ENCODE peak calls at places on chromosomes 1 and 21, in four cellular contexts. X is mesenchymal stem cell, P is H1, K is H9. J is an unnamed sample. For H3K4me1, the result is how much of the 10 kb centered on the place peaks cover.

GRCh38 chr1:175317309-175317708 is 124.7 kb upstream of the KIAA0040 start:
- DNase-seq in X (no peak), P (no peak), K (peak), J (no peak)

GRCh38 chr1:195394567-195394966 is 1213.7 kb downstream of the KCNT2 start:
- DNase-seq in X (no peak), P (no peak), K (no peak), J (no peak)

GRCh38 chr21:44547656-44548331 is 3.5 kb downstream of the KRTAP10-2 start:
- DNase-seq in X (no peak), P (no peak), K (no peak), J (no peak)

GRCh38 chr1:110771245-110772022 is 96.7 kb upstream of the KCNA3 start:
- DNase-seq in X (no peak), P (no peak), K (no peak), J (no peak)

GRCh38 chr1:19738106-19738505 is 61.6 kb downstream of the TMCO4 start:
- DNase-seq in X (no peak), P (no peak), K (no peak), J (no peak)

GRCh38 chr1:152533327-152533938 is 19.2 kb downstream of the CRCT1 start:
- DNase-seq in X (no peak), P (no peak), K (no peak), J (peak)

GRCh38 chr1:91684599-91685196 is 184.0 kb downstream of the CDC7 start:
- DNase-seq in X (peak), P (no peak), K (no peak), J (no peak)

GRCh38 chr1:53944469-53945182 is 873 bp downstream of the IFT25 start:
- DNase-seq in X (peak), P (no peak), K (peak), J (no peak)

GRCh38 chr21:33112151-33112550 is 42.2 kb downstream of the OLIG1 start:
- DNase-seq in X (no peak), P (no peak), K (no peak), J (no peak)

GRCh38 chr1:6536291-6536690 is 18.0 kb downstream of the NOL9 start:
- DNase-seq in X (no peak), P (no peak), K (no peak), J (no peak)

GRCh38 chr1:226409392-226409791 is 1.5 kb upstream of the PARP1 start:
- DNase-seq in X (no peak), P (no peak), K (no peak), J (no peak)

GRCh38 chr1:113322439-113322838 is 67.9 kb upstream of the MAGI3 start:
- DNase-seq in X (no peak), P (no peak), K (no peak), J (no peak)

GRCh38 chr1:178126261-178126660 is 32.4 kb downstream of the RASAL2 start:
- DNase-seq in X (no peak), P (no peak), K (no peak), J (no peak)

GRCh38 chr1:244447552-244447951 is 4.2 kb downstream of the ADSS2 start:
- DNase-seq in X (no peak), P (no peak), K (no peak), J (no peak)

GRCh38 chr1:36487906-36488305 is 5.2 kb upstream of the CSF3R start:
- DNase-seq in X (no peak), P (no peak), K (no peak), J (no peak)

GRCh38 chr1:223029985-223030769 is 112.9 kb downstream of the TLR5 start:
- DNase-seq in X (no peak), P (no peak), K (peak), J (no peak)

GRCh38 chr1:59366352-59366751 is 69.5 kb downstream of the FGGY start:
- DNase-seq in X (no peak), P (no peak), K (no peak), J (no peak)

GRCh38 chr1:64470670-64471217 is 815 bp downstream of the CACHD1 start:
- DNase-seq in X (peak), P (no peak), K (peak), J (no peak)

GRCh38 chr1:3911981-3912808 is 12.1 kb upstream of the C1orf174 start:
- DNase-seq in X (no peak), P (no peak), K (no peak), J (no peak)

GRCh38 chr1:244324176-244324883 is 127.4 kb downstream of the ADSS2 start:
- DNase-seq in X (no peak), P (no peak), K (peak), J (no peak)

GRCh38 chr1:163872067-163872466 is 550.3 kb downstream of the NUF2 start:
- DNase-seq in X (no peak), P (no peak), K (no peak), J (no peak)

GRCh38 chr1:57279909-57280666 is 143.8 kb downstream of the DAB1 start:
- DNase-seq in X (no peak), P (no peak), K (no peak), J (no peak)

GRCh38 chr1:198937231-198938031 is 298.6 kb downstream of the PTPRC start:
- DNase-seq in X (peak), P (no peak), K (no peak), J (no peak)

GRCh38 chr1:202002447-202002846 is 7.9 kb upstream of the ELF3 start:
- DNase-seq in X (no peak), P (no peak), K (no peak), J (no peak)

GRCh38 chr1:25807480-25808390 is 7.7 kb downstream of the SELENON start:
- DNase-seq in X (no peak), P (no peak), K (no peak), J (no peak)

GRCh38 chr1:189620471-189620870 is 857.2 kb downstream of the BRINP3 start:
- DNase-seq in X (no peak), P (no peak), K (no peak), J (no peak)

GRCh38 chr21:23743821-23744220 is 1863.5 kb downstream of the MRPL39 start:
- DNase-seq in X (no peak), P (no peak), K (no peak), J (no peak)

GRCh38 chr1:218811497-218811896 is 362.2 kb upstream of the LYPLAL1 start:
- DNase-seq in X (no peak), P (no peak), K (no peak), J (no peak)

GRCh38 chr1:84289169-84289785 is 12.2 kb upstream of the SAMD13 start:
- DNase-seq in X (no peak), P (no peak), K (no peak), J (no peak)

GRCh38 chr1:47951026-47951425 is 46.2 kb downstream of the TRABD2B start:
- DNase-seq in X (no peak), P (no peak), K (no peak), J (no peak)

GRCh38 chr1:182215797-182216196 is 154.3 kb upstream of the ZNF648 start:
- DNase-seq in X (no peak), P (no peak), K (no peak), J (no peak)

GRCh38 chr1:163844393-163844948 is 522.7 kb downstream of the NUF2 start:
- DNase-seq in X (peak), P (no peak), K (no peak), J (no peak)

GRCh38 chr1:12314328-12314903 is 84.6 kb downstream of the VPS13D start:
- DNase-seq in X (peak), P (no peak), K (no peak), J (no peak)

GRCh38 chr1:59972216-59972924 is 45.8 kb upstream of the CYP2J2 start:
- DNase-seq in X (no peak), P (no peak), K (no peak), J (no peak)

GRCh38 chr1:25217598-25218232 is 14.6 kb downstream of the SYF2 start:
- DNase-seq in X (no peak), P (no peak), K (no peak), J (no peak)

GRCh38 chr1:14689996-14690614 is 91.6 kb downstream of the KAZN start:
- DNase-seq in X (no peak), P (no peak), K (no peak), J (no peak)

DNA sequence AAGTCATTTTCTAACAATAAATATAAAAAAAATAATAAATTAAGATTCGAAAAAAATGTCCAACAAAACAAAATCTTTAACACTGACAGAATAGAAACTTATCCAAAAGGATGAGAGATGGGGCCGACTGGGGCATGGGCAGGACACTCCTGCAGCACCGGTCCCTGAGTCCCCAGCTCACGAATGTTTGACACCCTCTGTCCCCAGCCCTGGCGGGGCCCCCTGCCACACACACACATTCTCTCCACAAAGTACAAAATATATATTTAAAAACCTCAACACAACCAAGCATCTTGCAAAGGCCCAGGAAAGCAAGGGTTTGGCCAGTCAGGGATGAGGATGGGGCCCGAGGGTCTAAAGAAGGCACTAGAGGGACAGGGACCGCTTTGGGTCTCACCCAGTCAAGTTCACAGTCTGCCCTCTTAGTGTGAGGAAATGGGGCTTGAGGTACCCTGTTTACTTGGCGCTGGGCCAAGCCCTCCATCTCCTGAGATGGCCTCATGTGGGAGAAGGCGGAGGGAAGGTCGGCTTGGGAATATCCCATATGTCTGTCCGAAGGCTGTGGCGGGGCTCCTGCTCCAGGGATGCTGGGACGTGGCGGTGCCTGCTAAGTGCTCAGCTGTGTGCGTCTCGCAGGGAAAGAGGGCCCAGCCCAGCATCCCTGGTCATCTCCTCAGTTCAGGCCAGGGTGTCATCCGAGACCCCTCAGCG is 31.3 kb downstream of the EPHA2 start:
- DNase-seq in X (no peak), P (no peak), K (peak), J (no peak)
- H3K18ac ChIP-seq in X (no peak), P (no peak), K (no peak), J (peak)

GRCh38 chr1:9902060-9902452 is 8.0 kb downstream of the CTNNBIP1 start:
- DNase-seq in X (no peak), P (no peak), K (no peak), J (no peak)

GRCh38 chr1:9903801-9904527 is 6.1 kb downstream of the CTNNBIP1 start:
- DNase-seq in X (no peak), P (no peak), K (no peak), J (no peak)

GRCh38 chr1:9904571-9904970 is 5.5 kb downstream of the CTNNBIP1 start:
- DNase-seq in X (peak), P (no peak), K (no peak), J (no peak)

GRCh38 chr1:9901148-9902059 is 8.7 kb downstream of the CTNNBIP1 start:
- DNase-seq in X (no peak), P (no peak), K (no peak), J (no peak)

GRCh38 chr1:9900142-9901043 is 9.7 kb downstream of the CTNNBIP1 start:
- DNase-seq in X (no peak), P (no peak), K (no peak), J (no peak)
- H3K9ac ChIP-seq in X (no peak), P (no peak), K (no peak), J (no peak)

DNA sequence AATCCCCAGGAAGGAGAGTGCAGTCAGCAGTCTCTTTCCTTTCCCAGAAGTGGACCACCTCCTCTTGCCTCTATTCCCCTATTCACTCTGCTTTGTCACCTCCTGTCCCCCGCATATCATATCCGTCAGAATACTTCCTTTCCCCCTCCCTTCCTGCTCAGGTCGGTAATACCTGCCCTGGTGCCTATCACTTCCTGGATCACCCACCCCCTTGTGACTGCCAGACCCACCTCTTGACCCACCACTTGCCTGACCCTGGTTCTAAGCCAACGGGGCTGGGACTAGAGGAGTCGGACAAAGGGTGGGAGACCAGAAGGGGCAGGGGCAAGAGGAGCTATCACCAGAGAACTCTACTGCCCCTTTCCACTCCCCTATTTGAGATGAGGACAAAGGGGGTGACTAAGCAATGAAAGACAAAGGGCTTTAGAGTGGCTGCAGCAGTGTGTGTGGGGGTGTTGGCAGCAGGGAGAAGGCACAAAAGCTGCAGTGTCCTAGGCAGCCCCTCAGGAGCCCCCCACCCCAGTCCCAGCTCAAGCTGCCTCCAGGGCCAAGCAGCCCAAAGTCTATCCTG is 1.7 kb upstream of the ADAMTS4 start:
- DNase-seq in X (no peak), P (no peak), K (peak), J (no peak)
- H3K4me1 ChIP-seq in X (under half), P (under half), K (under half), J (half or more)

DNA sequence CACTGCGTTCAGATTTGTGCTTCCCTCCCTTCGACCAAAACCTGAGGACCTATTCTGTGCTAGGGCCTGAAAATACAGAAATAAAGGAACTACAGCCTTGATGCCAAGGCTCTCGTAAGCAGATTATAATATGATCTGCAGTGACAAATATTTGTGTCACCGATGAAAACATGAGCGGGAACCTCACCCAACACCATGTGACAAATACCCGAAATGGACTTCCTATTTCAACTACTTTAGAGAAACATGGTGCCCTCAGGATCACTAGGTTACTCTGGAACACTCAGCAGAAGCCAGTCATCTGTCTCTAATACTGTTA is 517 bp upstream of the VAMP3 start:
- DNase-seq in X (no peak), P (no peak), K (no peak), J (no peak)
- H3K18ac ChIP-seq in X (peak), P (no peak), K (no peak), J (peak)

GRCh38 chr1:156643266-156644092 is 1.6 kb downstream of the BCAN start:
- DNase-seq in X (no peak), P (no peak), K (no peak), J (no peak)

GRCh38 chr1:156640842-156641706 is 843 bp upstream of the BCAN start:
- DNase-seq in X (no peak), P (no peak), K (no peak), J (no peak)

GRCh38 chr1:156641761-156642264 is at the start of gene BCAN:
- DNase-seq in X (peak), P (no peak), K (peak), J (no peak)

GRCh38 chr1:156644146-156644545 is 2.2 kb downstream of the BCAN start:
- DNase-seq in X (no peak), P (no peak), K (no peak), J (no peak)

GRCh38 chr1:156642265-156643185 is 608 bp downstream of the BCAN start:
- DNase-seq in X (no peak), P (no peak), K (peak), J (no peak)
- H3K9ac ChIP-seq in X (no peak), P (peak), K (no peak), J (peak)